ENCODE peak calls at places on chromosome 19, in seven cellular contexts. I is adrenal gland; B is psoas muscle; Y is CD8-positive, alpha-beta memory T cell; T is breast epithelium; Q is mucosa of descending colon; X is ovary. C is an unnamed sample.
A peak's percentile ranks its signal among the peaks of the same experiment; 100 is the strongest.

GRCh38 chr19:29687244-29687896 is 22.1 kb downstream of the PLEKHF1 start:
- DNase-seq in I (no peak), B (peak; percentile 90), T (no peak), X (no peak), Q (no peak), Y (no peak), C (no peak)

GRCh38 chr19:41408256-41408655 is 10.6 kb downstream of the BCKDHA start:
- DNase-seq in Q (no peak), T (no peak), I (no peak), B (no peak), X (no peak), Y (no peak), C (no peak)

GRCh38 chr19:36030264-36031148 is 2.2 kb downstream of the CLIP3 start:
- DNase-seq in I (no peak), X (no peak), Q (no peak), T (no peak), Y (no peak), B (peak; percentile 1), C (no peak)

GRCh38 chr19:34588249-34588648 is 88.7 kb downstream of the SCGB2B2 start:
- DNase-seq in X (no peak), T (peak; percentile 47), I (no peak), B (no peak), Q (no peak), Y (no peak), C (no peak)

GRCh38 chr19:18698321-18699167 is 15.1 kb downstream of the CRTC1 start:
- DNase-seq in X (no peak), B (no peak), Q (no peak), I (no peak), Y (no peak), T (no peak), C (no peak)

GRCh38 chr19:54606230-54606629 is 12.8 kb downstream of the LILRA1 start:
- DNase-seq in B (no peak), T (no peak), X (no peak), Q (no peak), Y (no peak), I (no peak), C (no peak)

GRCh38 chr19:18675779-18676178 is 7.7 kb upstream of the CRTC1 start:
- DNase-seq in T (no peak), Y (peak; percentile 27), I (no peak), X (no peak), B (no peak), Q (no peak), C (no peak)

GRCh38 chr19:29478578-29479565 is 46.9 kb upstream of the VSTM2B start:
- DNase-seq in Y (no peak), T (no peak), I (no peak), B (no peak), Q (no peak), X (no peak), C (no peak)

GRCh38 chr19:10412257-10412977 is 7.9 kb upstream of the PDE4A start:
- DNase-seq in Q (no peak), I (no peak), T (no peak), B (no peak), X (no peak), Y (no peak), C (no peak)

GRCh38 chr19:1364070-1364719 is 19.5 kb upstream of the NDUFS7 start:
- DNase-seq in B (no peak), Q (no peak), X (no peak), Y (peak; percentile 53), T (no peak), I (no peak), C (no peak)

GRCh38 chr19:55581145-55581827 is 638 bp upstream of the ZNF579 start:
- DNase-seq in T (no peak), Q (peak; percentile 46), B (no peak), Y (no peak), I (peak; percentile 25), X (no peak), C (no peak)

GRCh38 chr19:18875726-18876125 is 20.2 kb downstream of the CERS1 start:
- DNase-seq in I (no peak), Q (no peak), X (no peak), Y (no peak), B (no peak), T (no peak), C (no peak)

GRCh38 chr19:2592824-2593223 is 109.7 kb downstream of the GNG7 start:
- DNase-seq in Q (no peak), B (no peak), I (no peak), X (no peak), Y (no peak), T (no peak), C (no peak)

GRCh38 chr19:18607222-18608101 is 863 bp upstream of the CRLF1 start:
- DNase-seq in Q (no peak), X (no peak), Y (no peak), B (peak; percentile 72), I (no peak), T (no peak), C (no peak)

GRCh38 chr19:15180451-15181390 is 20.1 kb downstream of the NOTCH3 start:
- DNase-seq in Q (peak; percentile 73), T (no peak), X (no peak), I (peak; percentile 21), B (peak; percentile 56), Y (no peak), C (no peak)

GRCh38 chr19:14337510-14337909 is 43.7 kb upstream of the ADGRE5 start:
- DNase-seq in X (peak; percentile 37), Y (peak; percentile 31), Q (peak; percentile 85), I (no peak), T (no peak), B (no peak), C (no peak)

GRCh38 chr19:18259848-18260247 is 14.4 kb downstream of the IQCN start:
- DNase-seq in I (no peak), Q (no peak), B (no peak), T (no peak), Y (no peak), X (no peak), C (no peak)

GRCh38 chr19:40217921-40218890 is at the start of gene TTC9B:
- DNase-seq in B (no peak), Y (peak; percentile 58), I (peak; percentile 46), T (no peak), Q (no peak), X (no peak), C (no peak)

GRCh38 chr19:19710506-19710905 is 22.4 kb downstream of the ZNF14 start:
- DNase-seq in X (no peak), T (no peak), Q (no peak), I (no peak), Y (no peak), B (no peak), C (no peak)

GRCh38 chr19:50197348-50197747 is 6.1 kb upstream of the MYH14 start:
- DNase-seq in I (no peak), Y (no peak), T (no peak), X (no peak), B (no peak), Q (no peak), C (no peak)

DNA sequence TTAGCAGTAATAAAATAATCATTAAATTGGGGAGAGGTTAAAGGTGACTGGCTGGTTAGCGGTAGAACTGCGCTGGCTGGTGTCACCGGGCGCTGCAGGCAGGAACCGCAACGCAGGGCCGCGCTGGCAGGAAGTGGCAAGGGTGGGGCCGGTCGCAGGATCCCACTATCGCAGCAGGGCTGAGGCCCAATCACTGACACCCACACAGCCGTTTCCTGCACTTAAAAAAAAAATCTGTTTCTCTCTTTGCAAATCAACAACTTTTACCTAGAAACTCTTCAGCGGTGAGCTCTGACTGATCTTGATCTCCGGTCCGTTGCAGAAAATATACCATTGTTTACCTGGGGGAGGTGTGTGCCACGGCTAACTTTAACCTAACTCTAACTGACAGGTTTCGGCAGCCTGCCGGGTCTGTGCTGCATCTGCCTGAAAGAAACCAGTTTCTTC is 46.9 kb downstream of the KLF2 start:
- DNase-seq in X (peak; percentile 48), B (peak; percentile 74), Y (peak; percentile 96), I (peak; percentile 53), Q (peak; percentile 87), T (no peak), C (peak; percentile 82)
- H3K4me1 ChIP-seq in X (peaks cover 19% of the 10 kb centered on the region), B (peaks cover 19% of the 10 kb centered on the region), Y (peaks cover 96% of the 10 kb centered on the region), I (peaks cover 38% of the 10 kb centered on the region), Q (peaks cover 22% of the 10 kb centered on the region), T (no peaks in the 10 kb centered on the region), C (peaks cover 42% of the 10 kb centered on the region)

GRCh38 chr19:47483200-47483599 is 819 bp downstream of the KPTN start:
- DNase-seq in Q (no peak), T (no peak), X (no peak), Y (no peak), B (peak; percentile 52), I (no peak), C (no peak)
- H3K4me3 ChIP-seq in Q (no peak overlapping the region), T (peak overlapping the region; percentile 58), X (no peak overlapping the region), Y (peak overlapping the region; percentile 79), B (peak overlapping the region; percentile 66), I (no peak overlapping the region), C (peak overlapping the region; percentile 62)

GRCh38 chr19:45403781-45404556 is 900 bp downstream of the PPP1R13L start:
- DNase-seq in Y (peak; percentile 51), B (no peak), I (peak; percentile 68), T (peak; percentile 72), Q (peak; percentile 87), X (peak; percentile 60), C (peak; percentile 50)

GRCh38 chr19:45406957-45407375 is 522 bp downstream of the POLR1G start:
- DNase-seq in X (no peak), T (no peak), Q (no peak), Y (no peak), B (no peak), I (no peak), C (no peak)

GRCh38 chr19:45406165-45406956 is at the start of gene POLR1G:
- DNase-seq in Y (peak; percentile 86), Q (peak; percentile 85), B (peak; percentile 87), T (peak; percentile 76), X (peak; percentile 80), I (peak; percentile 80), C (peak; percentile 80)

GRCh38 chr19:45404557-45405434 is at the start of gene PPP1R13L:
- DNase-seq in Y (no peak), I (peak; percentile 91), X (peak; percentile 74), T (peak; percentile 96), Q (peak; percentile 94), B (peak; percentile 84), C (peak; percentile 93)

GRCh38 chr19:45405435-45406164 is 731 bp upstream of the PPP1R13L start:
- DNase-seq in Y (peak; percentile 83), Q (peak; percentile 91), T (peak; percentile 95), I (peak; percentile 92), B (peak; percentile 94), X (peak; percentile 90), C (peak; percentile 87)
- H3K4me1 ChIP-seq in Y (peaks cover 26% of the 10 kb centered on the region), Q (peaks cover 27% of the 10 kb centered on the region), T (peaks cover 16% of the 10 kb centered on the region), I (peaks cover 30% of the 10 kb centered on the region), B (peaks cover 17% of the 10 kb centered on the region), X (peaks cover 3% of the 10 kb centered on the region), C (no peaks in the 10 kb centered on the region)

GRCh38 chr19:31349160-31349881 is at the start of gene TSHZ3:
- DNase-seq in B (peak; percentile 85), Y (peak; percentile 34), I (peak; percentile 67), X (peak; percentile 90), Q (peak; percentile 72), T (no peak), C (peak; percentile 64)

GRCh38 chr19:31348416-31349159 is 648 bp downstream of the TSHZ3 start:
- DNase-seq in T (no peak), B (no peak), Y (peak; percentile 20), X (peak; percentile 68), Q (peak; percentile 43), I (no peak), C (peak; percentile 53)

GRCh38 chr19:31346660-31347059 is 2.6 kb downstream of the TSHZ3 start:
- DNase-seq in Q (no peak), Y (no peak), T (no peak), X (no peak), I (no peak), B (no peak), C (no peak)

GRCh38 chr19:31347356-31347755 is 1.9 kb downstream of the TSHZ3 start:
- DNase-seq in Q (no peak), T (no peak), I (no peak), B (no peak), Y (no peak), X (no peak), C (no peak)

GRCh38 chr19:31347828-31348314 is 1.4 kb downstream of the TSHZ3 start:
- DNase-seq in Q (no peak), B (no peak), Y (no peak), X (peak; percentile 59), T (no peak), I (no peak), C (no peak)
- H3K4me3 ChIP-seq in Q (no peak overlapping the region), B (peak overlapping the region; percentile 80), Y (no peak overlapping the region), X (peak overlapping the region; percentile 61), T (peak overlapping the region; percentile 88), I (no peak overlapping the region), C (no peak overlapping the region)

C was measured in Peyer's patch.